ENCODE peak calls at places on chromosomes 11 and 22, in ten cellular contexts. N is naive thymus-derived CD4-positive, alpha-beta T cell; A is brain microvascular endothelial cell; F is bronchial epithelial cell; R is GM23248; E is transverse colon; Q is trophoblast cell; O is mammary epithelial cell; V is left ventricle myocardium inferior; M is pancreas. L is an unnamed sample.

GRCh38 chr11:111663820-111664219 is 61.6 kb downstream of the SIK2 start:
- DNase-seq in N (no peak), A (peak; percentile 38), F (no peak), R (peak; percentile 32), E (peak; percentile 19), Q (no peak), O (no peak), V (peak; percentile 51), M (no peak), L (no peak)

GRCh38 chr11:113468666-113469345 is 6.4 kb downstream of the DRD2 start:
- DNase-seq in N (no peak), A (no peak), F (no peak), R (peak; percentile 13), E (no peak), Q (no peak), O (no peak), V (no peak), M (no peak), L (no peak)

GRCh38 chr11:76626921-76627391 is 43.6 kb downstream of the LRRC32 start:
- DNase-seq in N (no peak), A (peak; percentile 32), F (no peak), R (peak; percentile 22), E (no peak), Q (no peak), O (peak; percentile 73), V (no peak), M (no peak), L (peak; percentile 83)

GRCh38 chr11:61679893-61680621 is at the start of gene DAGLA:
- DNase-seq in N (peak; percentile 65), A (no peak), F (no peak), R (peak; percentile 70), E (peak; percentile 74), Q (no peak), O (peak; percentile 33), V (peak; percentile 70), M (peak; percentile 93), L (peak; percentile 56)

GRCh38 chr22:28885939-28886338 is 2.6 kb downstream of the ZNRF3 start:
- DNase-seq in N (no peak), A (no peak), F (no peak), R (no peak), E (peak; percentile 49), Q (no peak), O (no peak), V (no peak), M (no peak), L (no peak)

GRCh38 chr11:106369224-106369623 is 291.8 kb downstream of the AASDHPPT start:
- DNase-seq in N (no peak), A (no peak), F (peak; percentile 8), R (peak; percentile 25), E (no peak), Q (no peak), O (no peak), V (no peak), M (no peak), L (no peak)

GRCh38 chr11:33861366-33861765 is 30.5 kb downstream of the LMO2 start:
- DNase-seq in N (no peak), A (no peak), F (no peak), R (no peak), E (no peak), Q (no peak), O (no peak), V (no peak), M (no peak), L (no peak)

GRCh38 chr11:131938321-131938751 is 567.9 kb downstream of the NTM start:
- DNase-seq in N (no peak), A (no peak), F (peak; percentile 29), R (no peak), E (no peak), Q (no peak), O (no peak), V (no peak), M (no peak), L (no peak)

GRCh38 chr11:3627291-3627690 is 14.5 kb downstream of the ART5 start:
- DNase-seq in N (no peak), A (peak; percentile 68), F (peak; percentile 33), R (peak; percentile 85), E (no peak), Q (no peak), O (peak; percentile 41), V (no peak), M (no peak), L (no peak)

GRCh38 chr11:126484266-126484665 is 128.8 kb downstream of the ST3GAL4 start:
- DNase-seq in N (no peak), A (no peak), F (peak; percentile 79), R (peak; percentile 69), E (no peak), Q (no peak), O (peak; percentile 68), V (no peak), M (no peak), L (no peak)

GRCh38 chr11:65391007-65391406 is 4.6 kb downstream of the FRMD8 start:
- DNase-seq in N (no peak), A (no peak), F (no peak), R (peak; percentile 67), E (no peak), Q (no peak), O (no peak), V (peak; percentile 57), M (peak; percentile 54), L (no peak)

GRCh38 chr22:39215430-39216142 is 29.2 kb downstream of the PDGFB start:
- DNase-seq in N (peak; percentile 31), A (no peak), F (no peak), R (no peak), E (no peak), Q (no peak), O (no peak), V (no peak), M (no peak), L (peak; percentile 24)

GRCh38 chr11:47109051-47109791 is 67.5 kb downstream of the ARFGAP2 start:
- DNase-seq in N (no peak), A (no peak), F (no peak), R (no peak), E (no peak), Q (no peak), O (no peak), V (no peak), M (no peak), L (no peak)

GRCh38 chr22:32842486-32842885 is 41.0 kb downstream of the TIMP3 start:
- DNase-seq in N (no peak), A (no peak), F (no peak), R (no peak), E (no peak), Q (no peak), O (peak; percentile 34), V (no peak), M (no peak), L (no peak)

GRCh38 chr22:32837803-32838202 is 36.3 kb downstream of the TIMP3 start:
- DNase-seq in N (no peak), A (no peak), F (no peak), R (no peak), E (no peak), Q (no peak), O (no peak), V (no peak), M (no peak), L (no peak)

GRCh38 chr22:32841175-32841574 is 39.7 kb downstream of the TIMP3 start:
- DNase-seq in N (no peak), A (no peak), F (no peak), R (no peak), E (no peak), Q (no peak), O (no peak), V (no peak), M (no peak), L (no peak)

GRCh38 chr22:32837142-32837541 is 35.6 kb downstream of the TIMP3 start:
- DNase-seq in N (no peak), A (no peak), F (no peak), R (no peak), E (no peak), Q (no peak), O (no peak), V (no peak), M (no peak), L (no peak)

GRCh38 chr22:32839776-32840571 is 38.5 kb downstream of the TIMP3 start:
- DNase-seq in N (no peak), A (peak; percentile 36), F (no peak), R (peak; percentile 65), E (no peak), Q (no peak), O (no peak), V (peak; percentile 44), M (no peak), L (no peak)
- H3K27me3 ChIP-seq in N (no peaks in the 10 kb centered on the region), A (no peaks in the 10 kb centered on the region), F (no peaks in the 10 kb centered on the region), R (no peaks in the 10 kb centered on the region), E (no peaks in the 10 kb centered on the region), Q (no peaks in the 10 kb centered on the region), O (no peaks in the 10 kb centered on the region), V (no peaks in the 10 kb centered on the region), M (no peaks in the 10 kb centered on the region), L (no peaks in the 10 kb centered on the region)

DNA sequence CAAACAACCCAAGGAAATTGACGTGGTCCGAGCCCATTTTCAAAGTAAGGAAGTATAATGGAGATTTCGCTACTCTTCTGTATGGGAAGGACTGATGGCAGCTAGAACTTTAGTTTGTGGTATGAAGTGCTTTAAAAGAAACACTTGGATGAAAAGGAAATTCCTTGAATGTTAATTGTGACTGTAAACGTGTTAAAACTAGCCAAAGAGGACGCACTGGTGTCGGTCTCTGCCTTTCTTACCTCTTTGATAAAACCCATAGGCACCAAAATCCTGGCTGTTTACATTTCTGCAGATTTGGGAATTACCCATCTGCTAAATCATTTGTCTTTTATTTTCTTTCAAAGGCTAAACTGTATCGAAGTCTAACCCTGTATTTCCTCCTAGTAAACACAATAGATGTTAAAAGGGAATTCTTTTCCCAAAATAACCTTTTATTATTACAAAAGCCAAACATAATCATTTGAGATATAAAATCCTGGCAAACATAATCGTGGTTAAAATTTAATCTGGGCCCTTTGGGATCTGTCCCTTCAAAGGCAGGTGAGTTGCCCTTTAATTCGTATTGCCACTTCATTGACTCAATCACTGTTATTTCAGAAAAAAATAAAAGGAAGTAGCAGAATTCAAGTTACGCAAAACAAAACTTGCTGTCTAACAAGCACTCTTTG is 2.4 kb downstream of the RASSF10 start:
- DNase-seq in N (no peak), A (no peak), F (peak; percentile 64), R (no peak), E (no peak), Q (no peak), O (peak; percentile 38), V (no peak), M (no peak), L (no peak)
- H3K27me3 ChIP-seq in N (no peaks in the 10 kb centered on the region), A (peaks cover 82% of the 10 kb centered on the region), F (no peaks in the 10 kb centered on the region), R (peaks cover 85% of the 10 kb centered on the region), E (peaks cover 83% of the 10 kb centered on the region), Q (peaks cover 22% of the 10 kb centered on the region), O (no peaks in the 10 kb centered on the region), V (peaks cover 99% of the 10 kb centered on the region), M (peaks cover 4% of the 10 kb centered on the region), L (peaks cover 13% of the 10 kb centered on the region)

GRCh38 chr11:119804698-119805097 is 75.7 kb upstream of the NECTIN1 start:
- DNase-seq in N (no peak), A (no peak), F (no peak), R (no peak), E (no peak), Q (no peak), O (no peak), V (no peak), M (no peak), L (no peak)
- H3K27me3 ChIP-seq in N (no peaks in the 10 kb centered on the region), A (peaks cover 2% of the 10 kb centered on the region), F (peaks cover 19% of the 10 kb centered on the region), R (peaks cover 54% of the 10 kb centered on the region), E (no peaks in the 10 kb centered on the region), Q (no peaks in the 10 kb centered on the region), O (peaks cover 2% of the 10 kb centered on the region), V (peaks cover 12% of the 10 kb centered on the region), M (no peaks in the 10 kb centered on the region), L (no peaks in the 10 kb centered on the region)

GRCh38 chr11:107750313-107750712 is 38.5 kb upstream of the SLN start:
- DNase-seq in N (no peak), A (no peak), F (no peak), R (no peak), E (no peak), Q (no peak), O (no peak), V (no peak), M (no peak), L (no peak)
- H3K27me3 ChIP-seq in N (no peaks in the 10 kb centered on the region), A (no peaks in the 10 kb centered on the region), F (no peaks in the 10 kb centered on the region), R (no peaks in the 10 kb centered on the region), E (no peaks in the 10 kb centered on the region), Q (no peaks in the 10 kb centered on the region), O (peaks cover 12% of the 10 kb centered on the region), V (no peaks in the 10 kb centered on the region), M (no peaks in the 10 kb centered on the region), L (peaks cover 7% of the 10 kb centered on the region)

L was measured in CD4-positive, CD25-positive, alpha-beta regulatory T cell.